ENCODE peak calls at places on chromosomes 16 and 17, in six cellular contexts. C, X, I, L, H and J are unnamed samples.

GRCh38 chr16:23538919-23539278 is 18.3 kb downstream of the EARS2 start:
- DNase-seq in C (no peak), X (no peak), I (no peak), L (no peak), H (no peak), J (no peak)

GRCh38 chr17:49851387-49852291 is 3.8 kb upstream of the TAC4 start:
- DNase-seq in C (no peak), X (peak), I (peak), L (peak), H (peak), J (peak)

GRCh38 chr16:11198817-11199216 is 57.2 kb downstream of the SOCS1 start:
- DNase-seq in C (no peak), X (no peak), I (no peak), L (no peak), H (no peak), J (no peak)

GRCh38 chr17:6241996-6242395 is 171.8 kb downstream of the WSCD1 start:
- DNase-seq in C (no peak), X (no peak), I (no peak), L (no peak), H (no peak), J (no peak)

GRCh38 chr17:2090804-2091534 is 36.1 kb downstream of the HIC1 start:
- DNase-seq in C (no peak), X (no peak), I (no peak), L (peak), H (peak), J (no peak)

GRCh38 chr17:14552311-14552710 is 251.4 kb downstream of the HS3ST3B1 start:
- DNase-seq in C (no peak), X (no peak), I (no peak), L (no peak), H (no peak), J (no peak)

GRCh38 chr17:62816282-62816839 is 8.2 kb upstream of the MARCHF10 start:
- DNase-seq in C (no peak), X (no peak), I (no peak), L (no peak), H (no peak), J (no peak)

GRCh38 chr16:30122621-30123160 is 329 bp downstream of the MAPK3 start:
- DNase-seq in C (no peak), X (no peak), I (no peak), L (no peak), H (no peak), J (no peak)

GRCh38 chr17:30278032-30278431 is 13.7 kb downstream of the BLMH start:
- DNase-seq in C (no peak), X (no peak), I (no peak), L (peak), H (peak), J (no peak)

GRCh38 chr16:3842994-3843393 is 37.5 kb downstream of the CREBBP start:
- DNase-seq in C (no peak), X (no peak), I (no peak), L (no peak), H (no peak), J (no peak)

GRCh38 chr16:89072216-89073130 is 21.2 kb upstream of the ACSF3 start:
- DNase-seq in C (no peak), X (no peak), I (no peak), L (no peak), H (peak), J (no peak)

GRCh38 chr17:31373150-31374082 is 18.1 kb upstream of the RAB11FIP4 start:
- DNase-seq in C (no peak), X (no peak), I (no peak), L (peak), H (no peak), J (peak)

GRCh38 chr17:43356999-43357398 is 41.8 kb upstream of the ARL4D start:
- DNase-seq in C (no peak), X (no peak), I (no peak), L (peak), H (no peak), J (no peak)

GRCh38 chr17:10270258-10270657 is 71.9 kb upstream of the GAS7 start:
- DNase-seq in C (no peak), X (no peak), I (no peak), L (no peak), H (no peak), J (no peak)

GRCh38 chr17:5122586-5123342 is 6.9 kb downstream of the USP6 start:
- DNase-seq in C (no peak), X (no peak), I (peak), L (no peak), H (peak), J (no peak)